ENCODE peak calls at places on chromosome 19, in six cellular contexts. One of them, this sample, is unnamed.

GRCh38 chr19:28846094-28846812 is 366.7 kb downstream of the UQCRFS1 start:
- DNase-seq in CD4-positive, alpha-beta memory T cell: no peak
- DNase-seq in neural progenitor cell: no peak
- DNase-seq in adrenal gland: no peak
- DNase-seq in naive thymus-derived CD4-positive, alpha-beta T cell: no peak
- DNase-seq in tibial artery: no peak
- DNase-seq in this sample: no peak

GRCh38 chr19:52739576-52739975 is 4.7 kb upstream of the ZNF611 start:
- DNase-seq in CD4-positive, alpha-beta memory T cell: no peak
- DNase-seq in neural progenitor cell: no peak
- DNase-seq in adrenal gland: no peak
- DNase-seq in tibial artery: no peak
- DNase-seq in naive thymus-derived CD4-positive, alpha-beta T cell: no peak
- DNase-seq in this sample: no peak

GRCh38 chr19:13099073-13099999 is 3.3 kb downstream of the LYL1 start:
- DNase-seq in CD4-positive, alpha-beta memory T cell: peak; percentile 84
- DNase-seq in adrenal gland: peak; percentile 76
- DNase-seq in naive thymus-derived CD4-positive, alpha-beta T cell: peak; percentile 78
- DNase-seq in tibial artery: peak; percentile 70
- DNase-seq in neural progenitor cell: peak; percentile 65
- DNase-seq in this sample: peak; percentile 78

GRCh38 chr19:36572593-36573019 is 486 bp downstream of the ZNF529 start:
- DNase-seq in CD4-positive, alpha-beta memory T cell: no peak
- DNase-seq in tibial artery: no peak
- DNase-seq in adrenal gland: no peak
- DNase-seq in neural progenitor cell: no peak
- DNase-seq in naive thymus-derived CD4-positive, alpha-beta T cell: peak; percentile 13
- DNase-seq in this sample: no peak

GRCh38 chr19:29564574-29565005 is 38.8 kb downstream of the VSTM2B start:
- DNase-seq in tibial artery: no peak
- DNase-seq in CD4-positive, alpha-beta memory T cell: no peak
- DNase-seq in adrenal gland: no peak
- DNase-seq in neural progenitor cell: no peak
- DNase-seq in naive thymus-derived CD4-positive, alpha-beta T cell: no peak
- DNase-seq in this sample: no peak

GRCh38 chr19:33191501-33191900 is 2.6 kb upstream of the LRP3 start:
- DNase-seq in naive thymus-derived CD4-positive, alpha-beta T cell: no peak
- DNase-seq in neural progenitor cell: no peak
- DNase-seq in adrenal gland: no peak
- DNase-seq in CD4-positive, alpha-beta memory T cell: no peak
- DNase-seq in tibial artery: no peak
- DNase-seq in this sample: no peak

GRCh38 chr19:8988204-8988603 is 22.0 kb downstream of the MUC16 start:
- DNase-seq in neural progenitor cell: peak; percentile 15
- DNase-seq in naive thymus-derived CD4-positive, alpha-beta T cell: no peak
- DNase-seq in tibial artery: no peak
- DNase-seq in adrenal gland: no peak
- DNase-seq in CD4-positive, alpha-beta memory T cell: peak; percentile 7
- DNase-seq in this sample: no peak

GRCh38 chr19:53927745-53928144 is 18.7 kb downstream of the CACNG7 start:
- DNase-seq in naive thymus-derived CD4-positive, alpha-beta T cell: peak; percentile 21
- DNase-seq in tibial artery: no peak
- DNase-seq in CD4-positive, alpha-beta memory T cell: peak; percentile 22
- DNase-seq in neural progenitor cell: peak; percentile 91
- DNase-seq in adrenal gland: no peak
- DNase-seq in this sample: no peak

GRCh38 chr19:13206581-13206980 is 56.4 kb downstream of the IER2 start:
- DNase-seq in tibial artery: no peak
- DNase-seq in adrenal gland: no peak
- DNase-seq in neural progenitor cell: no peak
- DNase-seq in CD4-positive, alpha-beta memory T cell: no peak
- DNase-seq in naive thymus-derived CD4-positive, alpha-beta T cell: no peak
- DNase-seq in this sample: no peak

GRCh38 chr19:5571777-5572176 is 4.0 kb upstream of the TINCR start:
- DNase-seq in neural progenitor cell: no peak
- DNase-seq in CD4-positive, alpha-beta memory T cell: no peak
- DNase-seq in tibial artery: no peak
- DNase-seq in adrenal gland: no peak
- DNase-seq in naive thymus-derived CD4-positive, alpha-beta T cell: no peak
- DNase-seq in this sample: no peak

GRCh38 chr19:33795370-33796163 is 1.1 kb upstream of the KCTD15 start:
- DNase-seq in tibial artery: peak; percentile 67
- DNase-seq in CD4-positive, alpha-beta memory T cell: peak; percentile 45
- DNase-seq in neural progenitor cell: peak; percentile 97
- DNase-seq in adrenal gland: peak; percentile 80
- DNase-seq in naive thymus-derived CD4-positive, alpha-beta T cell: no peak
- DNase-seq in this sample: peak; percentile 60

GRCh38 chr19:7099597-7099921 is 30.1 kb downstream of the ZNF557 start:
- DNase-seq in adrenal gland: no peak
- DNase-seq in neural progenitor cell: no peak
- DNase-seq in naive thymus-derived CD4-positive, alpha-beta T cell: no peak
- DNase-seq in tibial artery: no peak
- DNase-seq in CD4-positive, alpha-beta memory T cell: no peak
- DNase-seq in this sample: no peak

DNA sequence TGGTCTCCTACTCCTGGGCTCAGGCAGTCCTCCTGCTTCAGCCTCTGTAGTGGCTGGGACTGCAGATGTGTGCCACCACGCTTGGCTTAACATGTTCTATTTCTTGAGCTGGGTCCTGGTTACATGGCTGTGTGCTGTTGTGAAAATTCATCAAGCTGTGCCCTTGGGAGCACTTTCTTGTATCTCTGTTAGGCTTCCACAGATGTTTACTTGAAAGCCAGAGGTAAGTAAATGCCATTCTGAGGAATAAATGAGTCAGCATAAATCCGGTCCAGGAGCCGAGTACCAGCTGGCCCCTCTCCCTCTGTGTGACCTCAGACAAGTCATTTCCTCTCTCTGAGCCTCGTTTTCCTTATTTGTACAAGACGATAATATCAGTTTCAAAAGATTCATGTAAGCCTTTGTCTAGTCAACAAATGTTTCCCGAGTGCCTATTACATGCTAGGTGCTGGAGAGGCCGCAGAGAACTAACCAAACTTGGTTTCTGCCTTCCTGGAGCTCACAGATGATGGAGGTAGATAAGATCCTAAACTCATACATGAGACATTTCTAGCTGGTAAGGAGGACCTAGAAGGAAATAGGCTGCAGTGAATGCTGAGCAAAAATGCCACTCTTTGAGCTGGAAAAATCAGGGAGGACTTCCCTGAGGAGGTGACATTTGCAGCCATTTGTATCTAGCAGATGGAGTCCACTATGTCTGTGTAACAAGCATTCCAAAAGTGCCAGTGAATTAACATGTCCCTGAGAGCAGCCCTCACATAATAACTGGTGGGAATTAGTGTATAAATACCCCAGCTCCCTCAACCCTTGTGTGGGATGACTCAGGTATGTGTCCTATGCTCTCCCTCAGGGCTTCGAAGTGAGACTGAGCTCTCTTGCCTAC is 2.7 kb upstream of the RASAL3 start:
- DNase-seq in CD4-positive, alpha-beta memory T cell: peak; percentile 56
- DNase-seq in neural progenitor cell: no peak
- DNase-seq in tibial artery: no peak
- DNase-seq in naive thymus-derived CD4-positive, alpha-beta T cell: no peak
- DNase-seq in adrenal gland: no peak
- DNase-seq in this sample: peak; percentile 37
- H3K4me1 ChIP-seq in CD4-positive, alpha-beta memory T cell: peaks cover 71% of the 10 kb centered on the region
- H3K4me1 ChIP-seq in neural progenitor cell: no peaks in the 10 kb centered on the region
- H3K4me1 ChIP-seq in tibial artery: peaks cover 11% of the 10 kb centered on the region
- H3K4me1 ChIP-seq in naive thymus-derived CD4-positive, alpha-beta T cell: peaks cover 43% of the 10 kb centered on the region
- H3K4me1 ChIP-seq in adrenal gland: peaks cover 11% of the 10 kb centered on the region
- H3K4me1 ChIP-seq in this sample: no peaks in the 10 kb centered on the region

GRCh38 chr19:2850256-2850925 is 9.1 kb downstream of the ZNF555 start:
- DNase-seq in tibial artery: no peak
- DNase-seq in adrenal gland: no peak
- DNase-seq in CD4-positive, alpha-beta memory T cell: no peak
- DNase-seq in naive thymus-derived CD4-positive, alpha-beta T cell: no peak
- DNase-seq in neural progenitor cell: no peak
- DNase-seq in this sample: no peak
- H3K4me3 ChIP-seq in tibial artery: no peak overlapping the region
- H3K4me3 ChIP-seq in adrenal gland: no peak overlapping the region
- H3K4me3 ChIP-seq in CD4-positive, alpha-beta memory T cell: no peak overlapping the region
- H3K4me3 ChIP-seq in naive thymus-derived CD4-positive, alpha-beta T cell: no peak overlapping the region
- H3K4me3 ChIP-seq in neural progenitor cell: no peak overlapping the region
- H3K4me3 ChIP-seq in this sample: no peak overlapping the region

DNA sequence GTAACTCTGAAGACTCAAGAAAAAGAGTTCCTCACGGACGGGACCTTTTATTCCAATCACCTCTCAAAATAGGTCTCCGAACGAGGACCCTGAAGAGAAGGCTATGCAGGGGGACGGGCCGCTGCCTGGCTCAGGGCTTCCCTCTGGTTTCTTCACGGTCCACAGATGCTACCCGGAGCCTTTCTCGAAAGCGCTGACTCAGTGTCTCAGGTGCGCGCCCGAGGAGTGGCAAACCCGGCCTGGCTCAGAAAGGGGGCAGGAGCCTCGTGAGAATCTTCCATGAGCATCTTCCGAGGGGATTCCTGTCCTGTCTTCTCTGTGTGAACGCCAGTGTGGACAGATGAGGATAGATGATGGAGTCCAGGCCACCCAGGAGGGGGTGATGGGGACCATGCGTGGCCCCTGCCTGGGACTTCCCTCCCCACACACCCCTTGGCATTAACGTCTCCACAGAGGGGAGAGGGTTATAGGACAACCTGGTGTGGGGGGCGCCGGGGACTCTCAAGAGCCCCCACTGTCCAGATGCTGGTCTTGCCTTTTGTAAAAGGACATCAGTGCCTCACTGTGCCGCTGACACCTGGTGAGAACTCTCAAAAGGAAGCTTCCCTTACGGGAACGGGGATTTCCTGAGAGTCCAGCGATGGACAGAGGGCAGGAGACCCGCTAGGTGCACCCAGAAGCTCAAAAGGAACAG is 16.5 kb downstream of the LSM4 start:
- DNase-seq in tibial artery: no peak
- DNase-seq in naive thymus-derived CD4-positive, alpha-beta T cell: no peak
- DNase-seq in CD4-positive, alpha-beta memory T cell: no peak
- DNase-seq in neural progenitor cell: no peak
- DNase-seq in adrenal gland: no peak
- DNase-seq in this sample: no peak
- H3K27ac ChIP-seq in tibial artery: peak overlapping the region; percentile 97
- H3K27ac ChIP-seq in naive thymus-derived CD4-positive, alpha-beta T cell: peak overlapping the region; percentile 97
- H3K27ac ChIP-seq in CD4-positive, alpha-beta memory T cell: peak overlapping the region; percentile 99
- H3K27ac ChIP-seq in neural progenitor cell: peak overlapping the region; percentile 6
- H3K27ac ChIP-seq in adrenal gland: peak overlapping the region; percentile 90
- H3K27ac ChIP-seq in this sample: peak overlapping the region; percentile 63

GRCh38 chr19:17112271-17112670 is 36.7 kb downstream of the MYO9B start:
- DNase-seq in tibial artery: no peak
- DNase-seq in neural progenitor cell: no peak
- DNase-seq in naive thymus-derived CD4-positive, alpha-beta T cell: no peak
- DNase-seq in CD4-positive, alpha-beta memory T cell: no peak
- DNase-seq in adrenal gland: no peak
- DNase-seq in this sample: no peak
- H3K4me1 ChIP-seq in tibial artery: peaks cover 77% of the 10 kb centered on the region
- H3K4me1 ChIP-seq in neural progenitor cell: peaks cover 9% of the 10 kb centered on the region
- H3K4me1 ChIP-seq in naive thymus-derived CD4-positive, alpha-beta T cell: no peaks in the 10 kb centered on the region
- H3K4me1 ChIP-seq in CD4-positive, alpha-beta memory T cell: no peaks in the 10 kb centered on the region
- H3K4me1 ChIP-seq in adrenal gland: peaks cover 60% of the 10 kb centered on the region
- H3K4me1 ChIP-seq in this sample: no peaks in the 10 kb centered on the region

DNA sequence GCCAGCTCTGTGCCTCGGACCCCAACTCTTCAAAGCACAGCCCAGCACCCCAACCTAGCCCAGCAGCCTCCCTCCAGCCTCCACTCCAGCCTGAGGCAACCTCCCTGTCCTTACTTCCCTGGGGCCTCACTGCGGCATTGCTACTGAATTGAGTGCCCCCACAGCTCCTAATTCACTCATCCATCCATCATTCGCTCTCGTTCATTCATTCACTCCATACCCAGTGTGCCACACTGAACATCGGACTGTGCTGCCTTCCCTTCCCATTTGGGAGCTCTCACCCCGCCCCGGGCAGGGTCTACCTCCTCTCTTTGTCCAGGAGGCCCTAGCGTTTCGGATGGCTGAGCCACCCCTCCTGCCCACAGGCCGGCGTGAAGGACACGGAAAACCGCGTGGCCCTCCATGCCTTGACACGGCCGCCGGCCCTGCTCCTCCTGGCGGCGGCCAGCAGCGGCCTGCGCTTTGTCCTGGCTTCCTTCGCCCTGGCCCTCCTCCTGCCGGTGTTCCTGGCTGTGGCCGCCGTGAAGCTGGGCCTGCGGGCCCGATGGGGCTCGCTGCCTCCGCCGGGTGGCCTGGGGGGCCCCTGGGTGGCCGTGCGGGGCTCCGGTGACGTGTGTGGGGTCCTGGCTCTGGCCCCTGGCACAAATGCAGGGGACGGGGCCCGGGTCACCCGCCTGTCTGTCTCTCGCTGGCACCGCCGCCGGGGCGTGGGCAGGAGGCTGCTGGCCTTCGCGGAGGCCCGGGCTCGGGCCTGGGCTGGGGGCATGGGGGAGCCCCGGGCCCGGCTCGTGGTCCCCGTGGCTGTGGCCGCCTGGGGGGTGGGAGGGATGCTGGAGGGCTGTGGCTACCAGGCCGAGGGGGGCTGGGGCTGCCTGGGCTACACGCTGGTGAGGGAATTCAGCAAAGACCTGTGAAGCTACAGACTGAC is 1.3 kb downstream of the NAT14 start:
- DNase-seq in adrenal gland: no peak
- DNase-seq in CD4-positive, alpha-beta memory T cell: no peak
- DNase-seq in neural progenitor cell: no peak
- DNase-seq in tibial artery: no peak
- DNase-seq in naive thymus-derived CD4-positive, alpha-beta T cell: no peak
- DNase-seq in this sample: no peak
- H3K4me3 ChIP-seq in adrenal gland: no peak overlapping the region
- H3K4me3 ChIP-seq in CD4-positive, alpha-beta memory T cell: no peak overlapping the region
- H3K4me3 ChIP-seq in neural progenitor cell: peak overlapping the region; percentile 63
- H3K4me3 ChIP-seq in tibial artery: peak overlapping the region; percentile 6
- H3K4me3 ChIP-seq in naive thymus-derived CD4-positive, alpha-beta T cell: no peak overlapping the region
- H3K4me3 ChIP-seq in this sample: no peak overlapping the region